ENCODE peak calls at places on chromosome 1, in nine cellular contexts. D is EH; E is aorta; Q is amniotic stem cell; K is stimulated activated CD8-positive, alpha-beta memory T cell treated with anti-CD3 and anti-CD28 coated beads, Interleukin-15, amount 100 ng/mL, for 4 hours; G is GM18507; P is HCEC 1CT; W is kidney epithelial cell; L is skeletal muscle cell. R is an unnamed sample.
A peak's percentile ranks its signal among the peaks of the same experiment; 100 is the strongest.

GRCh38 chr1:228280106-228280901 is 72.5 kb downstream of the OBSCN start:
- DNase-seq in D (no peak), E (peak; percentile 61), Q (no peak), K (no peak), G (no peak), P (no peak), W (no peak), L (no peak), R (no peak)

GRCh38 chr1:110233861-110234260 is 23.7 kb downstream of the KCNC4 start:
- DNase-seq in D (no peak), E (no peak), Q (no peak), K (no peak), G (no peak), P (no peak), W (no peak), L (no peak), R (no peak)

GRCh38 chr1:1360511-1361169 is 2.3 kb upstream of the MXRA8 start:
- DNase-seq in D (peak; percentile 99), E (peak; percentile 93), Q (peak; percentile 87), K (no peak), G (no peak), P (peak; percentile 97), W (peak; percentile 82), L (peak; percentile 68), R (peak; percentile 86)

GRCh38 chr1:221025391-221026355 is 146.4 kb downstream of the HLX start:
- DNase-seq in D (no peak), E (no peak), Q (no peak), K (no peak), G (no peak), P (no peak), W (no peak), L (peak; percentile 41), R (no peak)

GRCh38 chr1:46003315-46003714 is 129.1 kb downstream of the PIK3R3 start:
- DNase-seq in D (no peak), E (no peak), Q (no peak), K (no peak), G (no peak), P (no peak), W (no peak), L (no peak), R (no peak)

GRCh38 chr1:119040906-119041305 is 52.8 kb upstream of the TBX15 start:
- DNase-seq in D (peak; percentile 39), E (no peak), Q (no peak), K (no peak), G (no peak), P (peak; percentile 47), W (no peak), L (peak; percentile 68), R (peak; percentile 11)

GRCh38 chr1:225467193-225468020 is 39.6 kb upstream of the LBR start:
- DNase-seq in D (no peak), E (peak; percentile 78), Q (no peak), K (peak; percentile 55), G (peak; percentile 73), P (no peak), W (no peak), L (no peak), R (no peak)

GRCh38 chr1:81351864-81352263 is 448.9 kb upstream of the ADGRL2 start:
- DNase-seq in D (no peak), E (no peak), Q (no peak), K (no peak), G (no peak), P (no peak), W (no peak), L (no peak), R (no peak)

GRCh38 chr1:5427026-5427613 is 565.1 kb downstream of the NPHP4 start:
- DNase-seq in D (no peak), E (peak; percentile 39), Q (no peak), K (no peak), G (no peak), P (no peak), W (no peak), L (no peak), R (no peak)

GRCh38 chr1:57623791-57624538 is 200.1 kb upstream of the DAB1 start:
- DNase-seq in D (no peak), E (no peak), Q (no peak), K (no peak), G (no peak), P (no peak), W (no peak), L (no peak), R (no peak)

GRCh38 chr1:115262886-115263285 is 75.2 kb downstream of the NGF start:
- DNase-seq in D (peak; percentile 75), E (no peak), Q (no peak), K (no peak), G (no peak), P (no peak), W (no peak), L (no peak), R (peak; percentile 20)

GRCh38 chr1:109075531-109076490 is at the start of gene TAF13:
- DNase-seq in D (peak; percentile 97), E (peak; percentile 98), Q (peak; percentile 95), K (peak; percentile 74), G (peak; percentile 91), P (peak; percentile 95), W (peak; percentile 70), L (peak; percentile 85), R (peak; percentile 91)

GRCh38 chr1:14140800-14141526 is 441.0 kb downstream of the PRDM2 start:
- DNase-seq in D (no peak), E (peak; percentile 84), Q (no peak), K (no peak), G (no peak), P (no peak), W (no peak), L (no peak), R (no peak)

GRCh38 chr1:63362073-63362472 is 5.4 kb upstream of the ALG6 start:
- DNase-seq in D (no peak), E (no peak), Q (no peak), K (no peak), G (no peak), P (no peak), W (no peak), L (no peak), R (no peak)

GRCh38 chr1:223662943-223663342 is 2.6 kb downstream of the CAPN8 start:
- DNase-seq in D (no peak), E (no peak), Q (no peak), K (no peak), G (no peak), P (no peak), W (no peak), L (no peak), R (no peak)

GRCh38 chr1:186615332-186615731 is 64.9 kb downstream of the PTGS2 start:
- DNase-seq in D (no peak), E (no peak), Q (no peak), K (no peak), G (no peak), P (no peak), W (no peak), L (no peak), R (no peak)

GRCh38 chr1:224623743-224624333 is 7.7 kb downstream of the CNIH3 start:
- DNase-seq in D (peak; percentile 95), E (no peak), Q (peak; percentile 25), K (peak; percentile 38), G (peak; percentile 44), P (peak; percentile 94), W (peak; percentile 89), L (peak; percentile 83), R (peak; percentile 74)

GRCh38 chr1:170360601-170361000 is 171.4 kb upstream of the GORAB start:
- DNase-seq in D (no peak), E (no peak), Q (no peak), K (no peak), G (no peak), P (no peak), W (no peak), L (no peak), R (no peak)

GRCh38 chr1:162823231-162823630 is 32.7 kb downstream of the HSD17B7 start:
- DNase-seq in D (no peak), E (no peak), Q (no peak), K (no peak), G (no peak), P (no peak), W (no peak), L (no peak), R (no peak)

GRCh38 chr1:48627467-48627866 is 149.2 kb downstream of the BEND5 start:
- DNase-seq in D (no peak), E (no peak), Q (no peak), K (no peak), G (no peak), P (no peak), W (no peak), L (no peak), R (no peak)

GRCh38 chr1:179327679-179328078 is 34.1 kb downstream of the SOAT1 start:
- DNase-seq in D (no peak), E (no peak), Q (no peak), K (no peak), G (no peak), P (peak; percentile 4), W (no peak), L (no peak), R (no peak)

GRCh38 chr1:109659997-109660755 is 4.3 kb downstream of the GSTM4 start:
- DNase-seq in D (no peak), E (no peak), Q (no peak), K (no peak), G (no peak), P (no peak), W (peak; percentile 70), L (peak; percentile 25), R (no peak)

GRCh38 chr1:47696911-47697441 is 259.1 kb downstream of the FOXD2 start:
- DNase-seq in D (no peak), E (peak; percentile 31), Q (no peak), K (no peak), G (no peak), P (no peak), W (no peak), L (no peak), R (no peak)

GRCh38 chr1:46288485-46289133 is 14.8 kb downstream of the LRRC41 start:
- DNase-seq in D (peak; percentile 89), E (no peak), Q (no peak), K (no peak), G (no peak), P (peak; percentile 59), W (peak; percentile 37), L (no peak), R (no peak)

GRCh38 chr1:59596956-59597355 is 217.8 kb upstream of the HOOK1 start:
- DNase-seq in D (peak; percentile 6), E (no peak), Q (no peak), K (no peak), G (no peak), P (no peak), W (no peak), L (no peak), R (no peak)

GRCh38 chr1:76095800-76096199 is 21.3 kb downstream of the ST6GALNAC3 start:
- DNase-seq in D (no peak), E (no peak), Q (no peak), K (no peak), G (no peak), P (no peak), W (no peak), L (no peak), R (no peak)

GRCh38 chr1:12158362-12159092 is 8.3 kb upstream of the TNFRSF1B start:
- DNase-seq in D (no peak), E (no peak), Q (no peak), K (no peak), G (no peak), P (no peak), W (no peak), L (no peak), R (no peak)

GRCh38 chr1:84300991-84301758 is at the start of gene SAMD13:
- DNase-seq in D (peak; percentile 50), E (no peak), Q (no peak), K (no peak), G (no peak), P (peak; percentile 68), W (peak; percentile 39), L (peak; percentile 25), R (peak; percentile 29)